ENCODE peak calls at places on chromosomes 5 and 9, in five cellular contexts. Q is dorsolateral prefrontal cortex, A is neural progenitor cell, K is brain microvascular endothelial cell, R is hepatocyte. Y is an unnamed sample.

GRCh38 chr9:89234636-89235035 is 56.0 kb upstream of the SHC3 start:
- DNase-seq in Q (peak; percentile 28), A (peak; percentile 66), K (no peak), R (no peak), Y (peak; percentile 80)

GRCh38 chr9:81389569-81389993 is 299.8 kb downstream of the TLE1 start:
- DNase-seq in Q (no peak), A (no peak), K (peak; percentile 98), R (peak; percentile 37), Y (no peak)

GRCh38 chr5:134113572-134113907 is 941 bp upstream of the TCF7 start:
- DNase-seq in Q (no peak), A (no peak), K (no peak), R (no peak), Y (no peak)

GRCh38 chr9:70229026-70229425 is 29.8 kb upstream of the SMC5 start:
- DNase-seq in Q (no peak), A (peak; percentile 10), K (no peak), R (peak; percentile 14), Y (no peak)

GRCh38 chr9:110065527-110065926 is 142.4 kb downstream of the C9orf152 start:
- DNase-seq in Q (no peak), A (no peak), K (no peak), R (no peak), Y (no peak)

GRCh38 chr5:94218374-94218773 is 400.0 kb downstream of the KIAA0825 start:
- DNase-seq in Q (no peak), A (no peak), K (peak; percentile 78), R (no peak), Y (no peak)

GRCh38 chr9:130268521-130269131 is 3.1 kb downstream of the HMCN2 start:
- DNase-seq in Q (no peak), A (peak; percentile 69), K (no peak), R (no peak), Y (no peak)

GRCh38 chr9:26746357-26747072 is 146.1 kb downstream of the CAAP1 start:
- DNase-seq in Q (no peak), A (no peak), K (peak; percentile 27), R (peak; percentile 61), Y (no peak)

GRCh38 chr9:76773051-76773450 is 8.8 kb downstream of the PCA3 start:
- DNase-seq in Q (no peak), A (no peak), K (no peak), R (no peak), Y (no peak)

GRCh38 chr5:100900142-100900795 is 2.8 kb downstream of the ST8SIA4 start:
- DNase-seq in Q (no peak), A (peak; percentile 44), K (peak; percentile 43), R (peak; percentile 28), Y (peak; percentile 66)

GRCh38 chr9:16598316-16598715 is 272.2 kb downstream of the BNC2 start:
- DNase-seq in Q (no peak), A (no peak), K (peak; percentile 40), R (no peak), Y (no peak)

GRCh38 chr5:160555836-160556660 is 134.4 kb downstream of the PTTG1 start:
- DNase-seq in Q (no peak), A (peak; percentile 22), K (no peak), R (no peak), Y (peak; percentile 74)

GRCh38 chr5:143428155-143428554 is 24.7 kb upstream of the NR3C1 start:
- DNase-seq in Q (no peak), A (no peak), K (no peak), R (no peak), Y (no peak)

GRCh38 chr5:82799346-82800077 is 277.7 kb downstream of the TMEM167A start:
- DNase-seq in Q (no peak), A (no peak), K (no peak), R (no peak), Y (no peak)

GRCh38 chr5:82794876-82795275 is 282.3 kb downstream of the TMEM167A start:
- DNase-seq in Q (no peak), A (no peak), K (no peak), R (no peak), Y (no peak)

GRCh38 chr5:82798676-82799075 is 278.5 kb downstream of the TMEM167A start:
- DNase-seq in Q (no peak), A (no peak), K (no peak), R (no peak), Y (no peak)

GRCh38 chr5:82793808-82794419 is 283.3 kb downstream of the TMEM167A start:
- DNase-seq in Q (peak; percentile 22), A (peak; percentile 26), K (peak; percentile 16), R (no peak), Y (no peak)

DNA sequence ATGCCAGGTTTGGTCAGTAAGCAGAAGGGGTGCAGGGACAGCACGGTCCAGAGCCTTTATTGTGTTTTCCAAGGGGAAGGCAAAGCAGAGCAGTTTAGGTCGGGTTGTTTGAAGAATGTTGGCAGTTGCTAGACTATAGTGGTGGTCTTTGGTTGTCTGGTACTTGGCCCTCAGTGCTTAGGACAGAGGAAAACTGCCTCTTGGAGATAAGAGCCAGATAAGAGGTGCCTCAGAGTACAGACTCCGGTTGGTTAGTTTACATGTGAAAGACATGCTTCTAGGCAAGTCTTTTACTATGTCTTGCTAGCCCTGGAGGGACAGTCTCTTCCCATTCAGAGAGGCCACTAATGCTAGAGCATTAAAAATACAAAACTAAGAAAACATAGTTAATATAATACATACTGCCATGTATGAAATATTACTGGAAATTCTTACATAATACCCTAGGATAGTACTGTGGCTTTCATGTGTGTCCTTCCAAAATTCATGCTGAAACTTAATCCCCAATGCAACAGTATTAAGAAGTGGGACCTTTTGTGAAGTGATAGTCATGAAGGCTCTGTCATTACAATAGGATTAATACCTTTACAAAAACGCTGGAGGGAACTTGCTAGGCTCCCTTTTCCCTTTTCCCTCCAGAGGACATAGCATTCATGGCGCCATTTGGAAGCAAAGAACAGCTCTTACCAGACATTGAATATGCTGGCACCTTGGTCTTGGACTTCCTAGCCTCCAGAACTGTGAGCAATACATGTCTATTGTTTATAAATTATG is 280.4 kb downstream of the TMEM167A start:
- DNase-seq in Q (no peak), A (peak; percentile 28), K (no peak), R (no peak), Y (no peak)
- H3K27ac ChIP-seq in Q (no peak overlapping the region), A (peak overlapping the region; percentile 33), K (no peak overlapping the region), R (no peak overlapping the region), Y (no peak overlapping the region)

GRCh38 chr9:77899679-77900354 is 131.8 kb downstream of the GNAQ start:
- DNase-seq in Q (no peak), A (no peak), K (peak; percentile 66), R (no peak), Y (no peak)

GRCh38 chr9:77898864-77899263 is 132.7 kb downstream of the GNAQ start:
- DNase-seq in Q (no peak), A (no peak), K (no peak), R (no peak), Y (no peak)

GRCh38 chr9:77896269-77897245 is 135.1 kb downstream of the GNAQ start:
- DNase-seq in Q (peak; percentile 60), A (no peak), K (no peak), R (no peak), Y (no peak)

GRCh38 chr9:77893706-77894105 is 137.9 kb downstream of the GNAQ start:
- DNase-seq in Q (no peak), A (no peak), K (no peak), R (no peak), Y (no peak)

GRCh38 chr9:77897292-77897691 is 134.3 kb downstream of the GNAQ start:
- DNase-seq in Q (peak; percentile 13), A (peak; percentile 9), K (peak; percentile 6), R (no peak), Y (no peak)
- TF ChIP-seq CTCF in Q (no peak), A (peak; percentile 37), K (peak; percentile 55), R (no peak), Y (no peak)

DNA sequence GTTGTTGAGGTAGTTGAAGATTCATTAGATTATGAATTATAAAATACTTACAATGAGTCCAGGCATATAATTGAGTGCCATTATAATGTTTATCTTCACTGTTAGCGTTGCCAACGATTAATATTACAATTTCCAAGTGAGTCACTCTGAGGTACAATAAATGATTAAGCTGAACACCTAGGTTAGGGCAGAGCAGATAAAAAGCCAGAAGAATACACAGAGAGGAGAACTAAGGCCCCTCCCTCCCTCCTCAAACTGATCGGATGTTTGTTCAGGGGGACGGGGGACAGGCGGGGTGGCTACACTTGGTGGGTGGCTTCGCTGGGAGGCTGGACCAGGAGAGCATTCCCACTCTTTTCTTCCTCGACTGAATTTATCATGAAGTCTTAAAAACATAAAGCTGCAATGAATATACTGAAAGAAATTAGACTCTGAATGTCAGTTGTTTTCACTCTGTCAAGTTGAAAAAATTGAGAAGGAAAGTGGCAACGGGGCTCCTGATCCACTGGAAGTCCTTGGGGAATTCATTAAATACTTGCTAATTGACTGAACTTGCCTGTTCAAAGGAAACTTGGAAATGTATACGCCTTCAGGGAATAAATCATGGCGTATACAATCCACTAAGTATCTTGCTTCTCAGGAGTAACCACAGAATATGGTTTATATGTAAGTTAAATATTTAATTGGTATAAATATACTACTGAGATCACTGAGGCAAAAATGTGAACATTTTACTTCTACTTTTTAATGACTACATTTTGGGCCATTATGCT is 198.1 kb downstream of the TSSK1B start:
- DNase-seq in Q (no peak), A (no peak), K (no peak), R (no peak), Y (no peak)
- H3K27ac ChIP-seq in Q (no peak overlapping the region), A (no peak overlapping the region), K (no peak overlapping the region), R (peak overlapping the region; percentile 25), Y (no peak overlapping the region)

DNA sequence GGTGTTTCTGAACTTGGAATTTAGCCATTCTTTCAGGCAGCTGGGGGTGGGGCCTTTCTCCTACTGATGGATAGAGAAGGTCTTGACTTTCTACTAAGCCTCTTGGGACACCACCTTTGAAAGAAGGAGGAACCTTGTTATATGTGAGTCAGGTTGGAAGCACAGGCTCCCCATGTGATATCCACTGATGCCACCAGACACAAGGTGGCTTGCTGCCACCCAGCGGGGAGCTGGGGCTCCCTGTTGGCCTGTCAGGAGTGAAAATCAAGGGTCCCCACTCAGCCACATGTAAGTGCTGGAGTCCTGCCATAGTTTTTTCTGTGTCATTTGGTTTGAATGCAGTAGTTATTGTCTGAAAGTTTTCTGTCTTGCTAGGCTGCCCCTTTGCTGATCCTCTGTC is 252.4 kb upstream of the NFIL3 start:
- DNase-seq in Q (no peak), A (no peak), K (no peak), R (peak; percentile 40), Y (no peak)
- TF ChIP-seq CTCF in Q (no peak), A (no peak), K (peak; percentile 39), R (peak; percentile 23), Y (peak; percentile 5)

DNA sequence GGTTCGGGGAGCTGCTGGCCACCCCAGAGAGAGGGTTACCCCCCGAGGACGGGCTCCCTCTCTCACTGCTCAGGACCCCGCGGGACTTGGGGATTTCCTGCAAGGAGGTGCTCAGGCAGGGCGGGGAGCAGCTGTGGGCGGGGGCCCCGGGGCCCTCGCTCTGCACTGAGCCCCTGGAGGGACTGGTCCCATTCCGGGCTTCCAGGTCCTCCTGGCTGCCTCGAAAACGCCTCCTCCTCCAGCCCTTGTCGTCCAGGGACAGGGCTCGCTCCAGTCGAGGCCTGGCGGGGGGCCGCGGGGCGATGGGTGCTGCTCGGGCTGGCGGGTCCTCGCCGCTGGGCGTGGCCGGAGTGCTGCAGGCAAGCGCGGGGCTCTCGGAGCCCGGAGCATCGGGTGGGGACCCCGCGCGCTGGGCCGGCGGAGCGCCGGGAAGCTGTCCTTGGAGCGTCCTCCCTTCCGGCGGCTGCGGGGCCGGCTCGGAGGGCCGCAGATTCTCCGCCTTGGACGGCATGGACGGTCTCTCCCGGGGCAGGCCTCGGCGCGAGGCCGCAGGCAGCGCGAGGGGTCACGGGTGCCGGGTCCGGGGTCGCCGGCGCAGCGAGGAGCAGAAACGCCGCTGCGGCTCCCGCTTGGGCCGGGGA is 616 bp downstream of the INPP5E start:
- DNase-seq in Q (no peak), A (peak; percentile 60), K (peak; percentile 14), R (peak; percentile 56), Y (peak; percentile 77)
- H3K27ac ChIP-seq in Q (peak overlapping the region; percentile 78), A (no peak overlapping the region), K (peak overlapping the region; percentile 44), R (peak overlapping the region; percentile 63), Y (peak overlapping the region; percentile 70)